ENCODE peak calls at places on chromosomes 4 and X, in eight cellular contexts. B is GM23338; G is cardiac muscle cell; R is body of pancreas; S is CD8-positive, alpha-beta memory T cell; P is mesenchymal stem cell; N is right cardiac atrium; K is CD4-positive, CD25-positive, alpha-beta regulatory T cell. Q is an unnamed sample. For H3K4me1, the result is how much of the 10 kb centered on the place peaks cover.

GRCh38 chr4:185290656-185291055 is 81.3 kb downstream of the SNX25 start:
- DNase-seq in B (no peak), G (no peak), R (no peak), S (no peak), P (no peak), N (no peak), K (no peak), Q (no peak)

GRCh38 chr4:121253961-121254360 is 89.8 kb upstream of the TNIP3 start:
- DNase-seq in B (no peak), G (no peak), R (no peak), S (peak), P (no peak), N (no peak), K (no peak), Q (no peak)

GRCh38 chrX:100098660-100099375 is 311.3 kb downstream of the PCDH19 start:
- DNase-seq in B (no peak), G (no peak), R (no peak), S (no peak), P (no peak), N (no peak), K (no peak), Q (no peak)

GRCh38 chr4:188076169-188076568 is 33.2 kb downstream of the TRIML2 start:
- DNase-seq in B (no peak), G (peak), R (no peak), S (no peak), P (no peak), N (no peak), K (no peak), Q (no peak)

GRCh38 chrX:19743386-19743785 is 144.0 kb downstream of the SH3KBP1 start:
- DNase-seq in B (no peak), G (no peak), R (no peak), S (no peak), P (no peak), N (no peak), K (no peak), Q (no peak)

GRCh38 chr4:149264093-149264733 is 551.4 kb downstream of the IQCM start:
- DNase-seq in B (peak), G (peak), R (peak), S (no peak), P (peak), N (no peak), K (no peak), Q (peak)

GRCh38 chrX:153410888-153411254 is 401 bp upstream of the ZFP92 start:
- DNase-seq in B (no peak), G (no peak), R (no peak), S (no peak), P (no peak), N (no peak), K (no peak), Q (no peak)

GRCh38 chrX:134533352-134533751 is 73.4 kb downstream of the HPRT1 start:
- DNase-seq in B (peak), G (no peak), R (no peak), S (no peak), P (no peak), N (no peak), K (no peak), Q (no peak)

GRCh38 chrX:130176942-130177341 is 5.2 kb downstream of the RAB33A start:
- DNase-seq in B (no peak), G (no peak), R (no peak), S (no peak), P (no peak), N (no peak), K (no peak), Q (no peak)

GRCh38 chr4:171954650-171955049 is 141.4 kb downstream of the GALNTL6 start:
- DNase-seq in B (no peak), G (peak), R (no peak), S (no peak), P (peak), N (no peak), K (no peak), Q (no peak)

GRCh38 chrX:127621780-127622179 is 430.4 kb downstream of the ACTRT1 start:
- DNase-seq in B (no peak), G (no peak), R (no peak), S (no peak), P (no peak), N (no peak), K (no peak), Q (no peak)

GRCh38 chrX:81168391-81168790 is 33.3 kb downstream of the HMGN5 start:
- DNase-seq in B (no peak), G (no peak), R (no peak), S (no peak), P (no peak), N (no peak), K (no peak), Q (no peak)

GRCh38 chrX:15814811-15815210 is 24.5 kb downstream of the ZRSR2 start:
- DNase-seq in B (no peak), G (no peak), R (no peak), S (no peak), P (no peak), N (no peak), K (no peak), Q (no peak)

GRCh38 chr4:152696764-152697250 is 17.0 kb upstream of the TMEM154 start:
- DNase-seq in B (no peak), G (no peak), R (peak), S (peak), P (peak), N (no peak), K (peak), Q (no peak)

GRCh38 chr4:140098481-140099132 is 55.4 kb downstream of the MAML3 start:
- DNase-seq in B (no peak), G (no peak), R (no peak), S (no peak), P (peak), N (no peak), K (no peak), Q (no peak)

GRCh38 chrX:138885886-138886285 is 174.4 kb upstream of the FGF13 start:
- DNase-seq in B (no peak), G (no peak), R (no peak), S (no peak), P (peak), N (no peak), K (no peak), Q (no peak)

DNA sequence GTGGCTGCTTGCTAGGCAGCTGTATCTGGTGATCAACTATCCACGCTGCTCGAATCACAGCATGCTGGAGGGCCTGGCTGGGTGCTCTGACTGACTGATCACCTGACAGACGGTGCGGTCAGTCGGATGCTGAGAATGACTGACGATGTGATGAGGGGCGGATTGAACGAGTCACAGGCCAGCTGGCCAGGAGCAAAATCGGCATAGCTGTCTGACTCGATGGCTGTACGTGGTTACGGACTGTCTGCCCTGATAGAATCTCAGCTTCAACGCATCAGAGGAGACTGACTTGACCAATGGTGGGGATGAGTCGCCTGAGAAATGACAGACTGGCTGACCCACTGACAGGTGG is 1.0 kb upstream of the SUV39H1 start:
- DNase-seq in B (no peak), G (no peak), R (no peak), S (no peak), P (peak), N (no peak), K (no peak), Q (no peak)
- H3K4me3 ChIP-seq in B (peak), G (peak), R (no peak), S (peak), P (peak), N (peak), K (peak), Q (no peak)

DNA sequence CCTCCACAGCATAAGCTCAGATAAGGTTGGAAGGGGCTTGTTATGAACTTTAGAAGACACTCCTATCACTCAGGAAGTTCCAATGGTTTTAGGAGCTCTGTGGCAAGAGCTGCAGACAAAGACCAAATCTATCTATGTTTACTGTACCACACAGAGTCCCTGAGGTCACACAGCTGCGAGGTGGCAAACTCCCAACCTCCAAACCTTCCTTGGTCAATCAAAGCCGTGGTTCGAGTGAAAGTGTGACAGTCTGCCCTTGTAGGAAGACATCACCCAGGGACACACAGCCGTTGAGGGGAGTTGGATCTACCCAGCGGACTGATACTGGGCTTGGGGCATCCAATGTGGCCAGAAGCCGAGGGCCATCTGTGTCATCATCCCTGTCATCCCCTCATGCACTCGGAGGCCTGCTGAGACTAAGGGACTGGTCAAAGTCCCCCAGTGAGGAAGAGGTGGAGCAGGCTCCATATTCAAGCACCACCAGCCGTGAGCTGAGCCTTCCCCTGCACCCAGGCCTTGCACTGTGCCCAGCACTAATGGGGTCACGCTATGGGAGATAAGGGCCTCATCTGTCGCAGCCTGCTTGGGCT is 26.8 kb downstream of the MAN2B2 start:
- DNase-seq in B (no peak), G (no peak), R (no peak), S (no peak), P (no peak), N (no peak), K (no peak), Q (no peak)
- H3K4me1 ChIP-seq in B (under half), G (under half), R (under half), S (under half), P (under half), N (under half), K (under half), Q (under half)

DNA sequence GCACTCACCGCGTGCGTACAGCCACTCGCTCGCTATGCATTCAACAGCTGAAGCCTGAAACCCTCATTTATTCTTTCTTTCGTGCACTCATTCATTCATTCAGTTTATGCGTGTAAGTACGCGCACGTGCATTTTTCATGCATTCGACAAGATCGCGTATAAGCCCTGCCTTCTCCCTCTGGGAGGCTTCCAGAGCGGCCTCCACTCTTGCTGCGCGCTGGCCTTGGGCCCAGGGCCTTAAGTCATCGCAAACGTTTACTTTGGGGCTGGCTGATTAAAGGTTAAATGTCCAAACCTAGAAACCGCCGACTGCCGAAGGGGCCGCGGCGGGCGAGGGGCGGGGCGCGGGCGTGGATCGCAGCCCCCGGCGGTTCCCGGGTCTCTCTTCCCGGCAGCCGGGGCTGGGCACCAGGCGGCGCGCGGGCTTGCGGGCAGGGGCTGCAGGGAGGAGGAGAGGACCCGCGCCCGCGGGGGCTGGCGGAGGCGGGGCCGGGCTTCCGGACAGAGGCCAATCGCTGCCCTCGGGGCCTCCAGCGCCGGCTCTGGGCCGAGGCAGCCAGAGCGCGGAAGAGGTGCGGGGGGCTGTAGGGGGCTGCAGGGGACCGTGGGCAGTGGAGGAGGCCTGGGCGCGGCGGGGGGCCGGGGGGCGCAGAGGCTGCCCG is at the start of gene GYG2:
- DNase-seq in B (peak), G (peak), R (peak), S (no peak), P (peak), N (peak), K (no peak), Q (no peak)
- H3K4me3 ChIP-seq in B (peak), G (peak), R (peak), S (no peak), P (peak), N (peak), K (no peak), Q (peak)

DNA sequence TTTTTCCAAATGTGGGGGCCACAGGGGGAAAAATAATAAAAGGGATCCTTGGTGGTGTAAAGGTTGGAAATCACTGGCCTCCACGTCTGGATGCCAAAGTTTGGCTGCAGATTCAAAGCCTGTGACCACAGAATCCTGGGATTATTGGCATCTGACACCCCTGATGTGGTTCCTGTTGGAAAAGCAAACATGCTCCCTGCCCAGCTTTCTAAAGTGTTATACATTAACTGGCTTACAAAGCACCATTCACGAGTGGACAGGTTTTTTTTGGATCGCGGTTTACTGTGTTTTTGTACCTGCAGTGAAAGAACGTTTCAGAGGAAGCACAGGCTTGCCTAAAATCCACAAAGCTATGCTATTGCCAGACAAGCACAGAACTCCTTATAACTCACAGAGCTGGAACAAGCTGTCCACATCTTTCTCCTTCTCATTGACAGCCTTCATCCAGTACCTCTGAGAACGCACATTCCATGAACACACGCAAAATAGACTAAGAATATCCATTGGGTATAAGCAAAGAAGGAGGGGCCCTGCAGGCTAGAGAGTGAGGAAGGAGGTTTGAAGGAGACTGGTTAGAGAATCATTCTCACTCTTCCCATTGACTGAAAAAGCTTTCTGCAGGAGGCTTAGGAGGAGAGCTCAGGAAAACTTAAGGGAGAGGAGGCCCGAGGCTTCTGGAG is 14.5 kb upstream of the CAPN6 start:
- DNase-seq in B (no peak), G (peak), R (peak), S (no peak), P (no peak), N (no peak), K (no peak), Q (no peak)
- H3K4me1 ChIP-seq in B (under half), G (under half), R (under half), S (under half), P (under half), N (under half), K (under half), Q (under half)

Q was measured in left lung.